ENCODE peak calls at places on chromosomes 12 and 14, in seven cellular contexts. E is A549, J is fibroblast of lung, A is OCI-LY7, F is neural progenitor cell, S is left ventricle myocardium inferior, C is prostate gland. V is an unnamed sample.

GRCh38 chr12:11638271-11638916 is 11.1 kb upstream of the ETV6 start:
- DNase-seq in F (no peak), A (no peak), E (no peak), S (no peak), C (no peak), J (peak; percentile 24), V (no peak)

GRCh38 chr14:30251017-30251416 is 307.9 kb upstream of the G2E3 start:
- DNase-seq in E (no peak), C (no peak), F (no peak), J (no peak), S (no peak), A (no peak), V (no peak)

GRCh38 chr12:18141583-18141982 is 51.6 kb upstream of the RERGL start:
- DNase-seq in J (peak; percentile 74), F (no peak), E (no peak), C (peak; percentile 9), A (no peak), S (no peak), V (no peak)

GRCh38 chr12:55659486-55660385 is 23.0 kb downstream of the OR10P1 start:
- DNase-seq in J (peak; percentile 43), F (peak; percentile 49), E (peak; percentile 47), C (no peak), S (peak; percentile 48), A (peak; percentile 61), V (peak; percentile 38)

GRCh38 chr14:34649344-34649743 is 19.4 kb upstream of the SNX6 start:
- DNase-seq in F (no peak), J (peak; percentile 93), A (no peak), C (no peak), E (peak; percentile 25), S (no peak), V (no peak)

GRCh38 chr12:78442454-78442801 is 422.1 kb upstream of the SYT1 start:
- DNase-seq in A (no peak), S (no peak), C (no peak), J (peak; percentile 64), E (no peak), F (no peak), V (no peak)

GRCh38 chr14:85350667-85351066 is 179.3 kb upstream of the FLRT2 start:
- DNase-seq in A (no peak), S (no peak), C (peak; percentile 12), J (no peak), F (no peak), E (no peak), V (no peak)

GRCh38 chr12:84738481-84738972 is 174.1 kb downstream of the SLC6A15 start:
- DNase-seq in E (no peak), A (no peak), S (no peak), F (no peak), J (peak; percentile 83), C (no peak), V (no peak)

GRCh38 chr12:100427078-100427477 is 46.6 kb upstream of the NR1H4 start:
- DNase-seq in E (peak; percentile 49), J (peak; percentile 86), A (no peak), C (no peak), S (no peak), F (no peak), V (no peak)

GRCh38 chr14:96051231-96051630 is 12.1 kb downstream of the C14orf132 start:
- DNase-seq in A (no peak), C (no peak), J (no peak), E (no peak), S (no peak), F (no peak), V (no peak)

GRCh38 chr14:70735043-70735442 is 74.3 kb downstream of the MAP3K9 start:
- DNase-seq in J (no peak), A (no peak), E (no peak), C (no peak), S (no peak), F (no peak), V (peak; percentile 89)

GRCh38 chr12:6158263-6158662 is 33.8 kb upstream of the VWF start:
- DNase-seq in A (no peak), E (no peak), C (no peak), S (no peak), J (no peak), F (no peak), V (no peak)

GRCh38 chr14:87567926-87568325 is 425.1 kb downstream of the GALC start:
- DNase-seq in E (no peak), J (peak; percentile 1), A (no peak), F (no peak), S (no peak), C (no peak), V (no peak)

GRCh38 chr14:51676549-51676948 is 24.8 kb downstream of the FRMD6 start:
- DNase-seq in S (no peak), E (no peak), F (no peak), C (no peak), J (peak; percentile 66), A (no peak), V (no peak)

GRCh38 chr12:55728185-55728931 is 451 bp downstream of the CD63 start:
- DNase-seq in S (peak; percentile 87), E (peak; percentile 60), A (peak; percentile 59), C (peak; percentile 75), J (peak; percentile 70), F (peak; percentile 65), V (peak; percentile 61)

DNA sequence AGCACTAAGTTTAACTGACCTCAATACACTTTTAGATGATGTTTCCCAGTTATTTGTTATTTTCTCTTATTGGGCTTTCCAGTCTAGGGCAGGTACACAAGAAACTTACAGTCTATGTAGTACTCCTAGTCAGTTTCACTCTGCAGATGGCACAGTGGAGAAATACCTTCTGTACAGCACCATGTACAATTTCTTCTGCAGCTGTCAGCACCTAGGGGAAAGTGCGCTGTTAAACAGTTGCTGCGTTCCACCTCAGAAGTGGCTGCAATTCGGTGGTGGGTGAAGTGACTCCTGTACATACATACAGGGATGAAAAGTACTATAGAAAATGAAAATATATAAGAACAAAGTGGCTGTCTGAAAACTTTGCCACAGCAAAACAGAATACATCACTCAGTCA is 48.3 kb downstream of the NOVA1 start:
- DNase-seq in C (no peak), E (no peak), F (no peak), S (no peak), J (no peak), A (no peak), V (no peak)
- TF ChIP-seq CTCF in C (no peak), E (no peak), F (no peak), S (no peak), J (no peak), A (no peak), V (no peak)

DNA sequence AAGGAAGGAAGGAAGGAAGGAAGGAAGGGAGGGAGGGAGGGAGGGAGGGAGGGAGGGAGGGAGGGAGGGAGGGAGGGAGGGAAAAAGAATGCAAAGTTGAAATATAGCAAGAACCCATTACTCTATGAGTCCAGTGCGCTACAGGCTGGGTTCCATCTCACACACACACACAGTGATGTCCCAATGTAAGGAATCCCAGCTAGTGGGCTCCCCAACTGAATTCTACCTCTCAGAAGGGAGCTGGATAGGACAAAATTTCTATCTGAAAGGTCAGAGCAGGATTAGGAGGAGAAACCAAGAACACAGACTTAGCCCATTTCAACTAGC is 173.4 kb downstream of the DAD1 start:
- DNase-seq in E (no peak), F (no peak), A (no peak), C (no peak), J (no peak), S (no peak), V (no peak)
- H3K4me1 ChIP-seq in E (no peaks in the 10 kb centered on the region), F (peaks cover 60% of the 10 kb centered on the region), A (peaks cover 47% of the 10 kb centered on the region), C (no peaks in the 10 kb centered on the region), J (no peaks in the 10 kb centered on the region), S (no peaks in the 10 kb centered on the region), V (no peaks in the 10 kb centered on the region)

DNA sequence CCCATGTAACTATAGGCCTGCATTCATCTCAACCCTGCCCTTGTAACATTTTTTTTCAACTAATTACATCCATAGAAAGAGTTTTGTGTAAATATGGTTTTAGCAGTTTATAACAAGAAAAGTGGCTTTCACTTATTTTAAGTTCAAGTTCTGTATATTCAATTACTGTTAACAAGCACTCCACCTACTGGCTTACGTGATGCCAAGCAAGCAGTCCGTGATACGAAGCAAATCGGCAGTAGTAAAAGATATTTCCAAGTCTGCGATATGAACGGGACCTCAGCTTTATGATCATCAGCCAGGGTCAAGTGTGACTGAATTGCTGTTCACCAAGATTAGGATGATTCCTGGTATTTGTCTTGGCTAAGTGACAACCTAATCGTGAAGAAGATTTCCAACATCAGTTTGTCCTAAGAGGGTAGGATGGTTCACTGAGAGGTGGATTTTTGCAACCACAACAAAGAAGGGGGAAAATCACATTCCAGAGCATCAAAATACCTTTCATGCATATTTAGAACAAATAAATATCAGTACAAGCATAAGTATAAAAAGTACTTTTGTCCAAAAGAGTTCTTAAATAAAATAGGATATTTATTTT is 456.2 kb downstream of the FOXG1 start:
- DNase-seq in E (peak; percentile 41), C (no peak), S (no peak), A (no peak), F (no peak), J (peak; percentile 62), V (no peak)
- TF ChIP-seq CTCF in E (peak; percentile 32), C (no peak), S (no peak), A (peak; percentile 40), F (peak; percentile 43), J (peak; percentile 80), V (peak; percentile 33)

GRCh38 chr14:61713724-61714437 is 18.6 kb downstream of the HIF1A start:
- DNase-seq in F (no peak), J (no peak), E (no peak), A (no peak), S (no peak), C (no peak), V (no peak)

GRCh38 chr14:61706096-61706690 is 10.9 kb downstream of the HIF1A start:
- DNase-seq in S (no peak), J (no peak), F (no peak), E (no peak), A (no peak), C (no peak), V (no peak)

GRCh38 chr14:61712137-61712536 is 16.8 kb downstream of the HIF1A start:
- DNase-seq in F (no peak), E (no peak), J (no peak), A (no peak), C (no peak), S (no peak), V (no peak)

GRCh38 chr14:61716956-61717355 is 21.6 kb downstream of the HIF1A start:
- DNase-seq in A (no peak), E (no peak), C (no peak), F (no peak), S (no peak), J (no peak), V (no peak)

DNA sequence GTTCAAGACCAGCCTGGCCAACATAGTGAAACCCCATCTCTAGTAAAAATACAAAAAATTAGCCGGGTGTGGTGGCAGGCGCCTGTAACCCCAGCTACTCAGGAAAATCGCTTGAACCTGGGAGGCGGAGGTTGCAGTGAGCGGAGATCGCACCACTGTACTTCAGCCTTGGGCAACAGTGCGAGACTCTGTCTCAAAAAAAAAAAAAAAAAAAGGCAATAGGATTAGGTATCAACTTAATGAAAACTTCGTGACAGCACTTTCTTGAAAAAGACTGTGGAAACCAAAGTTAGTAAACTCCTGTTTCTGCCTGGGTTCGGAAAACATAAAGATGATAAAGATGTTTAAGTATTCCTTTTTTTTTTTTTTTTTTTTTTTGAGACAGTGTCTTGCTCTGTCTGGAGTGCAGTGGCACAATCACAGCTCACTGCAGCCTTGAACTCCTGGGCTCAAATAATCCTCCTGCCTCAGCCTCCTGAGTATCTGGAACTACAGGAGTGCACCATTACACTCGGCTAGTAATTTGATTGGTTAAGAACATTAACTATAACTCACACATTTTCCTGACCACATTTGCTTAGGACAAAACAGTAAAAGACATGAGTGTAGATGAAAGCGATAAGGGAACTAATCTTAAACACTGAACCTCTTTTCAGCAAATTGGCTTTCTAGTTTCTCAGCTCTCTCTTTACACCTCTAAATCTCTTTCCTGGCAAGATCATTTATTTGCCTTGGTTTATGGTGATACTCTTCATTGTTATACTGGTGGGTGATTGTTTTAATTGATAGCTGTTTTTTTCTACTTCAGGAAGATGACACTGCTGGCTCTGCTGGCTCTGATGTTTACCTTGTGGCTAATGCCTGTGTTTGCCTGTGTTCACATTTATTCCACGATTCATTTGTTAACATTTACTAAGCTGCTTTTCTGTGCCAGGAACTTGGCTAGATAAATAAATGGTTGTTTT is 15.8 kb downstream of the HIF1A start:
- DNase-seq in F (no peak), E (no peak), C (peak; percentile 31), S (no peak), A (peak; percentile 46), J (no peak), V (no peak)
- H3K4me1 ChIP-seq in F (peaks cover 26% of the 10 kb centered on the region), E (peaks cover 79% of the 10 kb centered on the region), C (peaks cover 7% of the 10 kb centered on the region), S (peaks cover 73% of the 10 kb centered on the region), A (peaks cover 76% of the 10 kb centered on the region), J (peaks cover 2% of the 10 kb centered on the region), V (peaks cover 14% of the 10 kb centered on the region)